ENCODE peak calls at places on chromosome 18, in five cellular contexts. X, Z, M, E and V are unnamed samples.

GRCh38 chr18:61842146-61842545 is 50.7 kb downstream of the RNF152 start:
- DNase-seq in X (no peak), Z (no peak), M (no peak), E (no peak), V (no peak)

GRCh38 chr18:62751341-62751821 is 36.0 kb downstream of the PHLPP1 start:
- DNase-seq in X (peak; percentile 18), Z (no peak), M (no peak), E (no peak), V (no peak)

GRCh38 chr18:33440384-33441043 is at the start of gene CCDC178:
- DNase-seq in X (no peak), Z (no peak), M (no peak), E (no peak), V (peak; percentile 86)

GRCh38 chr18:28284132-28284531 is 107.2 kb upstream of the CDH2 start:
- DNase-seq in X (no peak), Z (no peak), M (no peak), E (no peak), V (peak; percentile 53)

GRCh38 chr18:52499018-52499417 is 159.0 kb downstream of the DCC start:
- DNase-seq in X (peak; percentile 63), Z (no peak), M (no peak), E (no peak), V (no peak)

GRCh38 chr18:79924814-79925655 is 26.4 kb downstream of the SLC66A2 start:
- DNase-seq in X (no peak), Z (no peak), M (no peak), E (no peak), V (peak; percentile 52)

GRCh38 chr18:64099244-64099643 is 49.6 kb downstream of the LINC00305 start:
- DNase-seq in X (no peak), Z (no peak), M (no peak), E (no peak), V (no peak)

GRCh38 chr18:45566025-45566740 is 49.1 kb upstream of the SLC14A2 start:
- DNase-seq in X (no peak), Z (no peak), M (no peak), E (no peak), V (no peak)

GRCh38 chr18:45110577-45111506 is 430.2 kb downstream of the SETBP1 start:
- DNase-seq in X (no peak), Z (no peak), M (no peak), E (no peak), V (peak; percentile 71)

GRCh38 chr18:45997689-45998088 is 30.6 kb upstream of the EPG5 start:
- DNase-seq in X (no peak), Z (no peak), M (no peak), E (no peak), V (no peak)

GRCh38 chr18:9792565-9793226 is 84.6 kb downstream of the RAB31 start:
- DNase-seq in X (no peak), Z (no peak), M (peak; percentile 59), E (no peak), V (no peak)